ENCODE peak calls at places on chromosomes 11 and 22, in ten cellular contexts. U is transverse colon, A is SK-N-SH, K is stomach, P is spleen, E is sigmoid colon, I is HCT116, Y is vagina, O is breast epithelium, D is K562. C is an unnamed sample. For H3K9me3, the result is how much of the 10 kb centered on the place peaks cover.

GRCh38 chr22:43412808-43413785 is 1.3 kb downstream of the MPPED1 start:
- DNase-seq in U (no peak), A (no peak), K (no peak), P (no peak), E (no peak), I (no peak), Y (no peak), O (no peak), D (no peak), C (no peak)

GRCh38 chr11:72234920-72235319 is 9.1 kb downstream of the PHOX2A start:
- DNase-seq in U (no peak), A (peak), K (no peak), P (no peak), E (peak), I (no peak), Y (no peak), O (peak), D (no peak), C (no peak)

GRCh38 chr11:74611369-74611861 is 19.0 kb downstream of the POLD3 start:
- DNase-seq in U (no peak), A (peak), K (no peak), P (no peak), E (no peak), I (peak), Y (no peak), O (no peak), D (no peak), C (no peak)

GRCh38 chr11:58616594-58616993 is 5.9 kb upstream of the CNTF start:
- DNase-seq in U (no peak), A (no peak), K (no peak), P (no peak), E (peak), I (no peak), Y (no peak), O (no peak), D (no peak), C (no peak)

GRCh38 chr11:76955459-76956114 is 78.6 kb upstream of the B3GNT6 start:
- DNase-seq in U (no peak), A (no peak), K (no peak), P (no peak), E (no peak), I (no peak), Y (no peak), O (no peak), D (no peak), C (no peak)

GRCh38 chr22:22893077-22893805 is 5.6 kb downstream of the IGLL5 start:
- DNase-seq in U (no peak), A (no peak), K (no peak), P (peak), E (peak), I (no peak), Y (no peak), O (no peak), D (peak), C (peak)

GRCh38 chr11:93512073-93512475 is 31.1 kb downstream of the SMCO4 start:
- DNase-seq in U (no peak), A (no peak), K (no peak), P (no peak), E (no peak), I (no peak), Y (no peak), O (no peak), D (no peak), C (no peak)

GRCh38 chr11:12827929-12828812 is 153.9 kb downstream of the TEAD1 start:
- DNase-seq in U (peak), A (no peak), K (peak), P (no peak), E (no peak), I (no peak), Y (no peak), O (no peak), D (no peak), C (no peak)

GRCh38 chr11:23370580-23371275 is 510.5 kb upstream of the CCDC179 start:
- DNase-seq in U (no peak), A (no peak), K (no peak), P (no peak), E (no peak), I (no peak), Y (no peak), O (no peak), D (no peak), C (no peak)

GRCh38 chr11:20067665-20068064 is 92.6 kb downstream of the DBX1 start:
- DNase-seq in U (no peak), A (no peak), K (no peak), P (no peak), E (no peak), I (no peak), Y (no peak), O (no peak), D (no peak), C (no peak)

GRCh38 chr22:42169055-42169469 is 38.5 kb upstream of the CYP2D6 start:
- DNase-seq in U (peak), A (peak), K (peak), P (peak), E (peak), I (peak), Y (no peak), O (peak), D (peak), C (no peak)

GRCh38 chr11:67045314-67045713 is 11.3 kb upstream of the RHOD start:
- DNase-seq in U (no peak), A (no peak), K (no peak), P (no peak), E (no peak), I (peak), Y (no peak), O (no peak), D (no peak), C (no peak)

GRCh38 chr11:894575-895201 is 15.9 kb downstream of the CHID1 start:
- DNase-seq in U (no peak), A (no peak), K (no peak), P (no peak), E (no peak), I (no peak), Y (no peak), O (no peak), D (no peak), C (no peak)
- TF ChIP-seq CTCF in U (no peak), A (no peak), K (no peak), P (no peak), E (no peak), I (no peak), Y (no peak), O (no peak), D (peak), C (no peak)

DNA sequence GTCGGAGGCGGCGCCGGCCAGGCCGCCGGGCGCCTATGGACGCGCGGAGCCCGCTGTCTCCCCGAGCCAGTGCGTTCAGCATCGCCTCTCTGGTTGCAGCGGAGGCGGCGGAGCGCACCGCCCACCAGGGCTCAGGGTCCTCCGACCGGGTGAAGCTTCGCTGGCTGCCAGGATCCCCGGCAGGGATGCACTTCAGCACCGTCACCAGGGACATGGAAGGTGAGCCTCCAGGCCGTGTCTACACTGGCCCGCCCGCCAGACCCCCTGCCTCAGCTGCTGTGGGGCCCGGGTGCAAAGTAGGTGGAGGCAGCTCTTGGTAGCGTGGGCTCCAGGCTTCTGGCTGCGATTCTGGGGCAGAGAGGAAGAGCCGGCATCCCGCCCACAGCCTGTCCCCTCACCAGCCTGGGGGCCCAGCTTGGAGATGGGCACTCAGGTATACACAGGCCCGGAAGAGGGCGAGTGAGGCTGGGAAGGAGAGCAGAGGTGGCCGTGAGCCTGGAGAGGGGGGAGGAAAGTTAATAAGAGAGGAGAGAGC is 1.1 kb upstream of the TBX1 start:
- DNase-seq in U (no peak), A (peak), K (no peak), P (no peak), E (no peak), I (no peak), Y (no peak), O (no peak), D (no peak), C (no peak)
- TF ChIP-seq POLR2AphosphoS5 in U (no peak), A (no peak), K (no peak), P (no peak), E (no peak), I (no peak), Y (no peak), O (no peak), D (no peak), C (no peak)

DNA sequence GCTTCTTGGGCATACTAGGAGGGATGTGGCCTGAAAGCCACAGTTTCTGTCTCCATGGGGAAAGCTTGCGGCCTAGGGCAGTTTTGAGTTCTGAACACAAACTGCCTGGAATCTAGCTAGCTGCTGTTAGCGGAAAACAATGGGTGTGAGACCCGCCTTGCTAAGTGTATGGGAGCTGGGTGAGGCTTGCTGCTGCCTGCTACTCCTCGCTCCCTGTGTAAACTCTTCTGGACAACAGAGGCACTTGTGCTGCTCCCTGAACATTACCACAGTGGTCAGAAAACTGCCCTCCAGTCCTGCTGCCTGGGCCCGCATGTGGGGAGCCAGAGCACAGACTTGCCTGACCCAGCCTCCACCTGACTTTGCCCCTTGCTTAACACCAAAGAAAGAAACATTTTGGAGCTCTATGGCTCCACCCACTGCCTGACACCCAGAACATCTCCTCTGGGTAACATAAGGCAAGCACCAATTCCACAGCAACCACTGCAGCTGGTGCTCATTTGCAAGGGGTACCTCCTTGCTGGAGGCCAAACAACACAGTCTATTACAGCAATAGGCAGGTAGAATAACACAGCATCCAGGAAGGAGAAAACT is 766.3 kb upstream of the RAG2 start:
- DNase-seq in U (no peak), A (no peak), K (no peak), P (no peak), E (no peak), I (no peak), Y (no peak), O (no peak), D (no peak), C (no peak)
- H3K9me3 ChIP-seq in U (under half), A (under half), K (under half), P (under half), E (under half), I (under half), Y (under half), O (under half), D (under half), C (under half)

GRCh38 chr11:117950999-117951961 is 22.1 kb upstream of the TMPRSS13 start:
- DNase-seq in U (peak), A (no peak), K (no peak), P (peak), E (no peak), I (no peak), Y (no peak), O (no peak), D (no peak), C (no peak)

GRCh38 chr11:117953029-117953671 is 23.9 kb upstream of the TMPRSS13 start:
- DNase-seq in U (no peak), A (no peak), K (no peak), P (peak), E (no peak), I (no peak), Y (no peak), O (no peak), D (peak), C (no peak)

GRCh38 chr11:117946842-117947526 is 17.8 kb upstream of the TMPRSS13 start:
- DNase-seq in U (peak), A (peak), K (peak), P (peak), E (peak), I (peak), Y (peak), O (peak), D (peak), C (peak)

GRCh38 chr11:117949062-117949461 is 19.9 kb upstream of the TMPRSS13 start:
- DNase-seq in U (no peak), A (no peak), K (no peak), P (no peak), E (no peak), I (no peak), Y (no peak), O (no peak), D (no peak), C (no peak)

GRCh38 chr11:117950320-117950719 is 21.1 kb upstream of the TMPRSS13 start:
- DNase-seq in U (peak), A (no peak), K (no peak), P (no peak), E (no peak), I (no peak), Y (no peak), O (no peak), D (peak), C (no peak)
- TF ChIP-seq CTCF in U (peak), A (peak), K (no peak), P (peak), E (peak), I (no peak), Y (no peak), O (no peak), D (peak), C (no peak)

GRCh38 chr22:19177164-19178064 is 1.1 kb downstream of the SLC25A1 start:
- DNase-seq in U (no peak), A (no peak), K (no peak), P (peak), E (peak), I (no peak), Y (no peak), O (no peak), D (no peak), C (no peak)

GRCh38 chr22:19178659-19179471 is at the start of gene SLC25A1:
- DNase-seq in U (peak), A (peak), K (peak), P (peak), E (peak), I (peak), Y (no peak), O (peak), D (peak), C (peak)

GRCh38 chr22:19176732-19177131 is 1.8 kb downstream of the SLC25A1 start:
- DNase-seq in U (no peak), A (no peak), K (no peak), P (no peak), E (no peak), I (no peak), Y (no peak), O (no peak), D (no peak), C (no peak)

GRCh38 chr22:19179472-19180048 is 1.0 kb upstream of the SLC25A1 start:
- DNase-seq in U (peak), A (peak), K (peak), P (peak), E (peak), I (peak), Y (no peak), O (peak), D (peak), C (peak)

DNA sequence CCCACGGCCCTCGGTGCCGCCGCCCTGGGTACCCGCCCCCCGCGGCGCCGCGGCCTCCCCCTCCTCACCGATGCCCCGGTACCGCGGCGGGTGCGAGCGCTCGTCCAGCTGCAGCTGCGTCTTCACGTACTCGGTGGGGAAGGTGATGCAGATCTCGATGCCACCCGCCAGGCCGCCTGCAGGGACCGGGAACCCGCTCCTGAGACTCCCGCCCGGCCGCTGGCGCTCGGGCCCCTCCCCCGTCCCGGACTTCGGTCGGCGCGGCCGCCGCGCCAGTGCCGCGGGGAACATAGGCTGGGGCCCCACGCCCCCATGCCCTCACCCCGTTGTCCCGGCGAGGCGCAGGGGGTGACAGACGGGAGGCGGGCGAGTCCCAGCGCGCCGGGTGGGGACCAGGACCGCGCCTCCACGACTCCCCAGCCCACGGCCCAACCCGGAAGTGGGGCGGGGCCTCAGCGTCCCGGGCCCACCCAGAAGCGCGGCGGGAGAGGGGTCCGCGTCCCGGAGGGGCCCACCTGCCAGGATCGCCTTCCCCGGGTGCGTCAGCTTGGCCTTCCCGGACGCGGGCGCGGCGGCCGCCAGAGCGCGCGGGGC is 374 bp downstream of the SLC25A1 start:
- DNase-seq in U (peak), A (peak), K (peak), P (peak), E (peak), I (no peak), Y (no peak), O (no peak), D (peak), C (no peak)
- TF ChIP-seq POLR2AphosphoS5 in U (no peak), A (no peak), K (no peak), P (peak), E (no peak), I (no peak), Y (no peak), O (no peak), D (no peak), C (no peak)

GRCh38 chr22:47370448-47371262 is 608.2 kb downstream of the TBC1D22A start:
- DNase-seq in U (no peak), A (peak), K (peak), P (peak), E (no peak), I (no peak), Y (no peak), O (no peak), D (no peak), C (peak)
- H3K9me3 ChIP-seq in U (under half), A (under half), K (under half), P (under half), E (under half), I (under half), Y (under half), O (under half), D (under half), C (under half)